ENCODE peak calls at places on chromosomes 6 and 20, in seven cellular contexts. M is CD8-positive, alpha-beta T cell; P is adrenal gland; U is AG09309; D is NCI-H2081; K is amniotic stem cell; A is activated B cell treated with CpG ODN at 0.5 μM for 24 hours. J is an unnamed sample.

GRCh38 chr6:134009876-134010275 is 42.5 kb downstream of the SLC2A12 start:
- DNase-seq in A (no peak), U (no peak), K (no peak), D (no peak), M (no peak), P (no peak), J (no peak)

GRCh38 chr20:35314460-35315198 is 22.4 kb upstream of the FAM83C start:
- DNase-seq in K (no peak), P (no peak), A (no peak), D (no peak), U (no peak), M (no peak), J (no peak)

GRCh38 chr6:90160013-90160412 is 136.6 kb downstream of the BACH2 start:
- DNase-seq in P (no peak), K (no peak), M (no peak), A (no peak), D (peak), U (no peak), J (no peak)

GRCh38 chr6:104896914-104897313 is 37.2 kb upstream of the HACE1 start:
- DNase-seq in K (no peak), D (no peak), P (no peak), M (no peak), U (no peak), A (no peak), J (no peak)

GRCh38 chr20:56342783-56343182 is 16.0 kb upstream of the FAM210B start:
- DNase-seq in P (no peak), D (no peak), M (no peak), A (no peak), U (no peak), K (no peak), J (no peak)

GRCh38 chr6:34462561-34462971 is 3.3 kb upstream of the PACSIN1 start:
- DNase-seq in A (no peak), P (peak), M (no peak), K (no peak), D (peak), U (no peak), J (no peak)

GRCh38 chr20:17657079-17657825 is 24.8 kb downstream of the RRBP1 start:
- DNase-seq in P (peak), A (no peak), U (no peak), D (no peak), M (no peak), K (no peak), J (no peak)

GRCh38 chr6:15628499-15629131 is 34.2 kb downstream of the DTNBP1 start:
- DNase-seq in A (no peak), U (peak), D (no peak), P (no peak), K (peak), M (peak), J (no peak)

GRCh38 chr6:16755544-16755943 is 5.7 kb downstream of the ATXN1 start:
- DNase-seq in M (no peak), K (no peak), P (no peak), A (no peak), U (no peak), D (no peak), J (no peak)

GRCh38 chr20:15708984-15709598 is 864.2 kb downstream of the KIF16B start:
- DNase-seq in P (peak), M (peak), D (no peak), U (no peak), K (no peak), A (peak), J (no peak)

GRCh38 chr6:33217681-33218080 is 9.4 kb downstream of the RING1 start:
- DNase-seq in K (no peak), D (no peak), M (no peak), U (no peak), P (no peak), A (no peak), J (no peak)

GRCh38 chr6:68368845-68369244 is 266.2 kb upstream of the ADGRB3 start:
- DNase-seq in U (no peak), A (no peak), M (no peak), K (no peak), D (no peak), P (no peak), J (no peak)